ENCODE peak calls at places on chromosomes 16 and 17, in nine cellular contexts. U is stomach; T is activated CD8-positive, alpha-beta T cell treated with anti-CD3 and anti-CD28 coated beads for 36 hours; X is anterior cingulate cortex; S is substantia nigra; J is islet precursor cell; L is hippocampal formation; G is neuronal stem cell; A is NCI-H460. P is an unnamed sample.

GRCh38 chr17:79850571-79851460 is 11.6 kb upstream of the CBX4 start:
- DNase-seq in S (no peak), U (no peak), X (no peak), J (peak), G (no peak), T (peak), A (no peak), L (no peak), P (no peak)

GRCh38 chr17:59356543-59357218 is 25.2 kb downstream of the YPEL2 start:
- DNase-seq in U (no peak), G (no peak), A (no peak), J (no peak), S (no peak), T (no peak), X (no peak), L (no peak), P (no peak)

GRCh38 chr17:82655038-82655479 is 6.8 kb upstream of the WDR45B start:
- DNase-seq in S (no peak), L (no peak), J (no peak), X (no peak), G (no peak), U (peak), A (no peak), T (no peak), P (peak)

GRCh38 chr17:1179635-1180433 is at the start of gene ABR:
- DNase-seq in A (no peak), G (peak), T (peak), S (no peak), X (peak), J (peak), U (peak), L (no peak), P (peak)

GRCh38 chr16:9027070-9027799 is 63.5 kb upstream of the USP7 start:
- DNase-seq in J (no peak), S (no peak), U (no peak), T (no peak), G (no peak), X (no peak), A (no peak), L (no peak), P (no peak)

GRCh38 chr17:80453980-80454556 is 22.3 kb downstream of the NPTX1 start:
- DNase-seq in A (no peak), L (no peak), T (peak), G (no peak), J (no peak), S (no peak), X (no peak), U (no peak), P (no peak)

GRCh38 chr17:19014628-19015215 is 10.2 kb upstream of the FAM83G start:
- DNase-seq in L (no peak), X (no peak), S (no peak), T (no peak), G (no peak), A (no peak), J (no peak), U (no peak), P (no peak)

GRCh38 chr17:72702136-72702735 is 390.3 kb downstream of the SLC39A11 start:
- DNase-seq in A (no peak), J (no peak), L (no peak), U (no peak), X (no peak), T (no peak), S (no peak), G (no peak), P (no peak)

GRCh38 chr17:4715071-4715749 is 4.8 kb downstream of the ARRB2 start:
- DNase-seq in S (no peak), J (no peak), G (no peak), X (no peak), T (peak), L (no peak), A (no peak), U (no peak), P (no peak)

GRCh38 chr17:13154403-13154802 is 136.6 kb upstream of the ELAC2 start:
- DNase-seq in J (no peak), X (no peak), L (no peak), T (no peak), U (no peak), G (no peak), A (no peak), S (no peak), P (no peak)

GRCh38 chr16:65002265-65002664 is 119.6 kb downstream of the CDH11 start:
- DNase-seq in X (no peak), S (no peak), J (no peak), U (no peak), A (no peak), T (no peak), G (no peak), L (no peak), P (no peak)

GRCh38 chr16:24156777-24157176 is 99.4 kb upstream of the CACNG3 start:
- DNase-seq in J (no peak), S (no peak), X (no peak), U (no peak), T (no peak), L (no peak), A (no peak), G (no peak), P (no peak)

GRCh38 chr16:24253192-24253591 is 2.9 kb upstream of the CACNG3 start:
- DNase-seq in J (peak), A (peak), G (peak), X (peak), T (peak), S (no peak), L (peak), U (no peak), P (peak)

GRCh38 chr17:48262982-48263586 is 155.5 kb downstream of the SNX11 start:
- DNase-seq in J (no peak), S (no peak), X (no peak), T (no peak), A (peak), U (no peak), G (no peak), L (no peak), P (no peak)

GRCh38 chr17:56598471-56598870 is 5.0 kb downstream of the NOG start:
- DNase-seq in S (no peak), X (no peak), T (no peak), A (no peak), U (no peak), J (peak), G (no peak), L (no peak), P (no peak)

GRCh38 chr17:72311004-72311403 is 190.2 kb downstream of the SOX9 start:
- DNase-seq in T (no peak), J (no peak), G (no peak), L (no peak), S (no peak), A (no peak), U (no peak), X (no peak), P (no peak)

GRCh38 chr16:65510850-65511249 is 389.0 kb upstream of the CDH11 start:
- DNase-seq in L (no peak), X (no peak), T (no peak), G (no peak), U (no peak), J (peak), A (no peak), S (no peak), P (no peak)

GRCh38 chr17:9174779-9175574 is 153.7 kb downstream of the NTN1 start:
- DNase-seq in S (no peak), L (no peak), T (no peak), J (no peak), X (no peak), G (no peak), U (peak), A (no peak), P (no peak)

GRCh38 chr17:8837438-8838075 is 29.9 kb downstream of the PIK3R6 start:
- DNase-seq in X (no peak), G (no peak), T (no peak), U (no peak), L (no peak), J (no peak), S (no peak), A (no peak), P (no peak)

GRCh38 chr17:34163123-34163522 is 92.0 kb upstream of the CCL2 start:
- DNase-seq in L (no peak), U (no peak), X (no peak), S (no peak), A (no peak), J (no peak), T (no peak), G (no peak), P (no peak)

GRCh38 chr17:43556292-43556691 is 10.2 kb upstream of the ETV4 start:
- DNase-seq in J (peak), L (no peak), G (no peak), T (peak), X (no peak), U (peak), S (no peak), A (peak), P (peak)

GRCh38 chr17:77862890-77863813 is 95.4 kb upstream of the TNRC6C start:
- DNase-seq in L (no peak), X (no peak), J (no peak), S (no peak), G (no peak), A (no peak), T (no peak), U (no peak), P (no peak)

GRCh38 chr17:80545499-80545826 is 825 bp downstream of the RPTOR start:
- DNase-seq in U (no peak), G (no peak), S (no peak), X (no peak), T (no peak), A (no peak), J (no peak), L (no peak), P (no peak)

GRCh38 chr17:48522031-48522593 is 8.7 kb downstream of the HOXB1 start:
- DNase-seq in U (no peak), G (no peak), L (no peak), S (no peak), T (no peak), A (no peak), J (peak), X (no peak), P (no peak)

GRCh38 chr16:68190745-68191510 is 45.0 kb downstream of the ESRP2 start:
- DNase-seq in X (peak), L (peak), U (no peak), G (no peak), S (peak), A (no peak), T (no peak), J (no peak), P (no peak)

GRCh38 chr17:32741381-32741780 is 135.5 kb downstream of the MYO1D start:
- DNase-seq in S (no peak), L (no peak), J (no peak), X (no peak), G (no peak), A (no peak), T (no peak), U (no peak), P (no peak)

GRCh38 chr16:11439216-11439615 is 94.0 kb downstream of the RMI2 start:
- DNase-seq in A (no peak), T (no peak), U (no peak), L (no peak), S (no peak), J (no peak), G (no peak), X (no peak), P (no peak)

GRCh38 chr16:70267516-70267915 is 15.8 kb upstream of the EXOSC6 start:
- DNase-seq in X (no peak), S (no peak), A (peak), G (no peak), L (no peak), U (peak), T (no peak), J (peak), P (peak)

GRCh38 chr16:15775209-15775608 is 81.6 kb downstream of the MYH11 start:
- DNase-seq in X (no peak), S (no peak), G (no peak), U (no peak), J (no peak), T (no peak), L (no peak), A (no peak), P (no peak)

GRCh38 chr16:87317766-87318121 is 552 bp upstream of the C16orf95 start:
- DNase-seq in S (no peak), X (no peak), G (no peak), L (no peak), U (peak), J (no peak), T (peak), A (peak), P (peak)

GRCh38 chr16:14564323-14564722 is 65.7 kb downstream of the PARN start:
- DNase-seq in J (no peak), U (peak), X (no peak), A (no peak), T (no peak), S (no peak), L (no peak), G (no peak), P (peak)

GRCh38 chr17:36544049-36544319 is 735 bp upstream of the GGNBP2 start:
- DNase-seq in S (no peak), U (peak), L (no peak), A (peak), J (peak), X (peak), G (peak), T (peak), P (no peak)

GRCh38 chr17:78957076-78957475 is 22.6 kb downstream of the LGALS3BP start:
- DNase-seq in G (no peak), U (peak), T (no peak), A (no peak), X (peak), L (no peak), J (no peak), S (no peak), P (no peak)

GRCh38 chr16:28544998-28545397 is 6.2 kb upstream of the NUPR1 start:
- DNase-seq in L (no peak), X (no peak), U (no peak), J (no peak), G (no peak), A (no peak), S (no peak), T (no peak), P (no peak)

P was measured in transverse colon.